ENCODE peak calls at places on chromosomes 4 and X, in four cellular contexts. Z is A549, S is HepG2, I is GM12878. A is an unnamed sample.

GRCh38 chrX:81261576-81261975 is 59.7 kb downstream of the SH3BGRL start:
- DNase-seq in Z (no peak), I (no peak), S (peak), A (no peak)

GRCh38 chr4:26624042-26624441 is 40.2 kb downstream of the TBC1D19 start:
- DNase-seq in I (no peak), S (no peak), Z (no peak), A (no peak)

GRCh38 chrX:74449322-74449936 is 28.1 kb downstream of the SLC16A2 start:
- DNase-seq in I (no peak), S (no peak), Z (no peak), A (no peak)

GRCh38 chr4:3267576-3268394 is 18.8 kb downstream of the MSANTD1 start:
- DNase-seq in S (no peak), Z (no peak), I (no peak), A (no peak)

GRCh38 chrX:41085883-41086626 is 810 bp downstream of the USP9X start:
- DNase-seq in Z (peak), S (peak), I (no peak), A (no peak)

GRCh38 chrX:31092970-31093638 is 21.3 kb upstream of the FTHL17 start:
- DNase-seq in S (no peak), I (peak), Z (no peak), A (no peak)

GRCh38 chrX:45765726-45766125 is 565.0 kb upstream of the DIPK2B start:
- DNase-seq in Z (no peak), S (no peak), I (no peak), A (no peak)

GRCh38 chr4:7759221-7759620 is 180.4 kb downstream of the AFAP1 start:
- DNase-seq in I (no peak), S (no peak), Z (no peak), A (no peak)

GRCh38 chr4:77619408-77619807 is 13.8 kb downstream of the CXCL13 start:
- DNase-seq in Z (no peak), S (no peak), I (no peak), A (no peak)

GRCh38 chr4:158809611-158810486 is 41.0 kb downstream of the FNIP2 start:
- DNase-seq in I (peak), S (no peak), Z (no peak), A (peak)

GRCh38 chr4:148052448-148052847 is 320.6 kb downstream of the ARHGAP10 start:
- DNase-seq in S (no peak), Z (no peak), I (no peak), A (no peak)

GRCh38 chr4:41632481-41633073 is 94.6 kb downstream of the LIMCH1 start:
- DNase-seq in I (no peak), S (no peak), Z (no peak), A (no peak)

GRCh38 chrX:110346681-110347080 is 12.0 kb upstream of the RTL9 start:
- DNase-seq in I (no peak), S (no peak), Z (no peak), A (peak)

GRCh38 chr4:25504932-25505636 is 128.0 kb downstream of the ANAPC4 start:
- DNase-seq in S (no peak), I (no peak), Z (no peak), A (no peak)

GRCh38 chrX:9163153-9163790 is 129.3 kb upstream of the FAM9B start:
- DNase-seq in Z (no peak), I (no peak), S (no peak), A (no peak)

GRCh38 chr4:48602222-48602621 is 112.2 kb downstream of the ZAR1 start:
- DNase-seq in I (no peak), Z (no peak), S (no peak), A (no peak)

GRCh38 chrX:22060451-22060940 is 28.4 kb downstream of the PHEX start:
- DNase-seq in Z (no peak), S (no peak), I (no peak), A (no peak)

GRCh38 chr4:7558436-7558835 is 123.7 kb upstream of the PSAPL1 start:
- DNase-seq in Z (no peak), S (no peak), I (no peak), A (no peak)

GRCh38 chr4:184960505-184960971 is 57.8 kb upstream of the HELT start:
- DNase-seq in Z (no peak), S (peak), I (no peak), A (no peak)

GRCh38 chrX:68750316-68750715 is 78.5 kb upstream of the EFNB1 start:
- DNase-seq in Z (no peak), I (no peak), S (no peak), A (no peak)

GRCh38 chrX:113059714-113060113 is 219.1 kb upstream of the AMOT start:
- DNase-seq in Z (no peak), S (no peak), I (no peak), A (no peak)

GRCh38 chrX:41781500-41781899 is 57.5 kb downstream of the GPR82 start:
- DNase-seq in I (no peak), Z (peak), S (peak), A (peak)

GRCh38 chr4:112881842-112882241 is 167.6 kb upstream of the ANK2 start:
- DNase-seq in I (no peak), Z (no peak), S (no peak), A (no peak)

GRCh38 chr4:7285244-7286122 is 93.1 kb downstream of the SORCS2 start:
- DNase-seq in I (no peak), Z (no peak), S (no peak), A (peak)

GRCh38 chrX:100413231-100413630 is 3.2 kb upstream of the PCDH19 start:
- DNase-seq in S (peak), I (peak), Z (peak), A (peak)

GRCh38 chr4:181823183-181823582 is 420.0 kb upstream of the TENM3 start:
- DNase-seq in Z (no peak), S (no peak), I (no peak), A (no peak)

GRCh38 chr4:2943364-2944090 is 19.7 kb downstream of the NOP14 start:
- DNase-seq in Z (no peak), I (no peak), S (no peak), A (no peak)

GRCh38 chr4:10346023-10346422 is 111.2 kb downstream of the ZNF518B start:
- DNase-seq in I (no peak), Z (no peak), S (no peak), A (peak)

GRCh38 chr4:119025440-119025839 is 110.2 kb upstream of the MYOZ2 start:
- DNase-seq in S (no peak), I (no peak), Z (no peak), A (peak)

GRCh38 chr4:129822708-129823504 is 727.0 kb downstream of the C4orf33 start:
- DNase-seq in I (no peak), S (no peak), Z (no peak), A (no peak)

GRCh38 chrX:14899607-14900006 is 26.4 kb downstream of the MOSPD2 start:
- DNase-seq in Z (peak), I (no peak), S (no peak), A (peak)

GRCh38 chrX:52934704-52935468 is 23.4 kb downstream of the FAM156A start:
- DNase-seq in I (peak), Z (peak), S (peak), A (peak)

GRCh38 chr4:3291969-3292570 is 751 bp upstream of the RGS12 start:
- DNase-seq in Z (peak), S (peak), I (no peak), A (peak)

GRCh38 chr4:53169695-53170617 is 195.9 kb downstream of the SCFD2 start:
- DNase-seq in I (peak), Z (no peak), S (no peak), A (no peak)

GRCh38 chr4:140252144-140252741 is 98.3 kb upstream of the MAML3 start:
- DNase-seq in I (no peak), S (no peak), Z (peak), A (no peak)

GRCh38 chr4:189912170-189912569 is 28.5 kb upstream of the FRG1 start:
- DNase-seq in I (no peak), S (no peak), Z (no peak), A (peak)

GRCh38 chr4:39976945-39977488 is 694 bp downstream of the PDS5A start:
- DNase-seq in I (no peak), S (no peak), Z (no peak), A (no peak)
- TF ChIP-seq POLR2AphosphoS2 in I (no peak), S (no peak), Z (no peak), A (no peak)

GRCh38 chrX:49106930-49107329 is 16.6 kb downstream of the GPKOW start:
- DNase-seq in Z (peak), I (no peak), S (peak), A (no peak)
- TF ChIP-seq POLR2AphosphoS2 in Z (no peak), I (no peak), S (no peak), A (no peak)

GRCh38 chr4:37441231-37442061 is 196.9 kb downstream of the NWD2 start:
- DNase-seq in S (peak), Z (no peak), I (no peak), A (no peak)
- TF ChIP-seq POLR2AphosphoS2 in S (no peak), Z (no peak), I (no peak), A (no peak)

DNA sequence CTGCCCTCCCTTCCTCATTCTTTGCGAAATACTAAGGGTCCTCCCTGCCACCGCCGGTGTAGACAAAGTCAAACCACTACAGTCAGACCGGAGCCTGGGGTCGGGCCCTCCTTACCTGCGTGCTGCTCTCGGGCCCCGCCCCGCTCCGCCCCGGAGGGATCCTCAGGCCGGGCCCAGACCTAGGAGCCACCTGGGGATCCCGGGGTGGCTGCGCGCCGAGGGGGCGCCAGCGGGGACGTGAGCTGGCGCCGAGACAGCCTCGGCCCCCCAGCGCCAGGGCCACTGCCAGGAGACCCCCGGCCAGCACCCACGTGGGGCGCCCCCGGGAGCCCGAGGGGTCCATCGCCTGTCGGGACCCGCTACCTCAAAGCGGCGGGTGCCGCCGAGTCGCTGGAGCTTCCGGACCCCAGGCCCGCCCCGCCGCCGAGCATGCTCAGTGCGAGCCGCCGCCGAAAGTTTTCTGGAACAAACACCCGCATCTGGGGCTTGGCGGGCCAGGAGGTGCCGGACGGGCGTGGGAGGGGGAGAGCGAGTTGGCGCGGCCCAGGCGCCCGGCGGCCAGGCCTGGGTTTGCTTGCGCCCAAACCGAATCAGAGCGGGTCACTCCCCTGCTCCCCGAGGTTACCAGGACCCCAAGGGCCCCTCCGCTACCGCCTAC is at the start of gene EVC2:
- DNase-seq in Z (peak), I (no peak), S (no peak), A (peak)
- TF ChIP-seq POLR2AphosphoS2 in Z (no peak), I (no peak), S (no peak), A (no peak)

GRCh38 chr4:168321006-168321405 is 2.5 kb upstream of the DDX60 start:
- DNase-seq in Z (no peak), I (no peak), S (no peak), A (no peak)

GRCh38 chr4:168319486-168320019 is 1.0 kb upstream of the DDX60 start:
- DNase-seq in S (no peak), I (no peak), Z (no peak), A (no peak)

DNA sequence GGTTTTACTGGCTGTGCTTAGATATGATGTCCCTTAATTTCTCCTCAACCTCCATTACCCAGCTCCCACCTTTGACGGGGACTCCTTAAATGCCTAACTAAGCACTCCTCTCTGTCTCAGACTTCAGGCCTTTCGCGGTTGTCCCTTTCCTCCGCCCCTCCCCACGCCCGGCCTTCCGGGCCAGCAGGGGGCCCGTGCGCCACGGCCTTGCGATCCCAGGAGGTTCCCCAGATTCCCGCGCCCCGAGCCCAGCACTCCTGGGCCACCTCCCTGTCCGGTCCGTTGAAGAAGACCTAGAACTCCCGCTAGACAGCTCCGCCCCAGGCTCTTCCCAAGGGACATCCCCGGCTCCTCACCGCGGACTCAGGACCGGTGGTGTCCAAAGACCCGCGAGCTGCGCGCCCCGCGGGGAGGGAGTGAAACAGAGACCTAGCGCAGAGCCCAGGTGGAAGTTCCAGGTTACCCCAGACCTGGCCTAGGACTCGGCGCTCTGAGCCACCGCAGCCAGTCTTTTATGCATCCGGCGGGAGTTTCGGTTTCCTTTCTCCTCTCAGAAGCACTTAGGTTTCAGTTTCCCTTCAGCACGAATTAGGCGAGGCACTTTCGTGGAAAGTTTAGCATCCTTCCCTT is at the start of gene DDX60:
- DNase-seq in S (peak), I (peak), Z (peak), A (peak)
- TF ChIP-seq POLR2AphosphoS2 in S (no peak), I (no peak), Z (no peak), A (no peak)

DNA sequence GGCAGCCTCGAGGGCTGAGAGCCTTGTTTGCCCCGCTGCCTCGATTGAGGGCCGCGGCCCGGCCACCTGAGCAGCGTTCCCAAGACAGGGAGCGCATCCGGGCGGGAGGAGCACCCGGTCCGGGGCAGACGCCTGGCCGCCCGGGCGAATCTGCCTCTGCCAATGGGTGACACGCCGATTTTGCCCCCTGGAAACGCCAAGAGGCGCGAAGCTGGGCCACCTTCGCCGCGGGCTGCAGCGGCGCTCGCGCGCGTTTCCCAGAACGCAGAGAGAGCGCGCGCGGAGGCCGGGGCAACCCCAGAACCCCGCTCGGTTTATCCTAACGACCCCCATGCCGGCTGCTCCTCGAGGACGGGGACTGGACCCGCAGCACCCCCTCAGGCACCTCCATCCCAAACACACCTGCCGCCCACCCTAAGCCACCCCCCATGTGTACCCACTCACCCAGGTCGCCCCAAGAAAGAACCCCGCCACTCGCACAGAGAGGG is 576 bp downstream of the MAP7D2 start:
- DNase-seq in S (no peak), I (no peak), Z (no peak), A (no peak)
- TF ChIP-seq POLR2AphosphoS2 in S (no peak), I (no peak), Z (no peak), A (no peak)

GRCh38 chr4:174554329-174554728 is 32.0 kb upstream of the HPGD start:
- DNase-seq in S (no peak), Z (no peak), I (no peak), A (no peak)
- TF ChIP-seq POLR2AphosphoS2 in S (no peak), Z (no peak), I (no peak), A (no peak)

GRCh38 chrX:130896026-130896425 is 7.0 kb downstream of the ENOX2 start:
- DNase-seq in Z (no peak), I (no peak), S (no peak), A (no peak)

GRCh38 chrX:130893356-130894085 is 9.5 kb downstream of the ENOX2 start:
- DNase-seq in S (no peak), I (no peak), Z (no peak), A (no peak)

GRCh38 chrX:130895299-130895698 is 7.7 kb downstream of the ENOX2 start:
- DNase-seq in Z (no peak), I (no peak), S (no peak), A (no peak)

GRCh38 chrX:130902446-130902782 is 595 bp downstream of the ENOX2 start:
- DNase-seq in S (no peak), I (no peak), Z (peak), A (no peak)

DNA sequence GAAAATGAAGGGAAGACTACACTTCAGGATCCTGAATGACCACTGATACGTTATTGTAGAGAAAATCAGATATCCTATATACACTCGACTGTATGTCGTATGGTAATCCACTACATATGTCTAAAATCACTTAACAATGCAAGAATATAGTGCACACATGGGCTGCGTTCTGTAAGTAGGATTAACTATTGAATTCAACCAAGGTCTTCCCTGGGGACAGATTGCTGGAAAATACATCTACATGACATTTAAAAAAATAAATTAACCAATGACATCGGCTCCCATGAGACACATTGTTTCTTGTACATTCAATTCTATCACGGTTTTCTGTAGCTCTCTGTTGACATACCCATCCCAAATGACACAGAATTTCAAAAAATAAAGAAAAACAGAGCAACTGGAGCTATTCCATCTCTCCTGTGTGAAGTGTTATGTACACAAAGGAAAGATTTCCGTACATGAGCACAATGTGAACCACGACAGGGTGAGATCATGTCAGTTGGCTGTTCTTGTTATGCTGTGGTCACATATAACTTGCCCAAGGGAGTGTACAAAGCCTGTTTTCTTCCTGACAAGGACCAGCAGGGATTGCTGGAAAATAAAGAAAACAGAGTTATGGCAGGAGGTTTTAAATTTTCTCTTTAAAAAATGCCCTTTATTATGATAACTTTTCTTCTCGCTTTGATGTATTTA is 6.0 kb downstream of the ENOX2 start:
- DNase-seq in Z (no peak), I (no peak), S (no peak), A (no peak)
- TF ChIP-seq POLR2AphosphoS2 in Z (no peak), I (no peak), S (no peak), A (no peak)